ENCODE peak calls at places on chromosomes 11 and 22, in five cellular contexts. One of them, this sample, is unnamed.

GRCh38 chr22:50225200-50225969 is 19.4 kb downstream of the TUBGCP6 start:
- DNase-seq in sigmoid colon: peak; percentile 62
- DNase-seq in tibial nerve: no peak
- DNase-seq in HepG2: peak; percentile 44
- DNase-seq in suprapubic skin: no peak
- DNase-seq in this sample: no peak

GRCh38 chr11:3627291-3627690 is 14.5 kb downstream of the ART5 start:
- DNase-seq in sigmoid colon: no peak
- DNase-seq in tibial nerve: no peak
- DNase-seq in HepG2: no peak
- DNase-seq in suprapubic skin: no peak
- DNase-seq in this sample: no peak

GRCh38 chr11:120715239-120715638 is 203.7 kb downstream of the GRIK4 start:
- DNase-seq in sigmoid colon: no peak
- DNase-seq in tibial nerve: no peak
- DNase-seq in HepG2: peak; percentile 15
- DNase-seq in suprapubic skin: no peak
- DNase-seq in this sample: no peak

GRCh38 chr11:74909363-74909762 is 39.5 kb downstream of the XRRA1 start:
- DNase-seq in sigmoid colon: no peak
- DNase-seq in tibial nerve: no peak
- DNase-seq in HepG2: no peak
- DNase-seq in suprapubic skin: no peak
- DNase-seq in this sample: no peak

GRCh38 chr11:118791015-118791960 is at the start of gene DDX6:
- DNase-seq in sigmoid colon: peak; percentile 96
- DNase-seq in tibial nerve: peak; percentile 87
- DNase-seq in HepG2: peak; percentile 67
- DNase-seq in suprapubic skin: peak; percentile 96
- DNase-seq in this sample: peak; percentile 93

GRCh38 chr11:94486068-94486467 is 7.6 kb downstream of the MRE11 start:
- DNase-seq in sigmoid colon: no peak
- DNase-seq in tibial nerve: no peak
- DNase-seq in HepG2: no peak
- DNase-seq in suprapubic skin: no peak
- DNase-seq in this sample: no peak

GRCh38 chr11:32210601-32211000 is 119.7 kb downstream of the RCN1 start:
- DNase-seq in sigmoid colon: no peak
- DNase-seq in tibial nerve: no peak
- DNase-seq in HepG2: no peak
- DNase-seq in suprapubic skin: no peak
- DNase-seq in this sample: no peak

GRCh38 chr22:31055322-31056159 is 25.6 kb upstream of the SMTN start:
- DNase-seq in sigmoid colon: peak; percentile 99
- DNase-seq in tibial nerve: peak; percentile 77
- DNase-seq in HepG2: peak; percentile 98
- DNase-seq in suprapubic skin: peak; percentile 92
- DNase-seq in this sample: peak; percentile 94

GRCh38 chr11:87298155-87298554 is 260.4 kb downstream of the TMEM135 start:
- DNase-seq in sigmoid colon: no peak
- DNase-seq in tibial nerve: no peak
- DNase-seq in HepG2: no peak
- DNase-seq in suprapubic skin: no peak
- DNase-seq in this sample: no peak

GRCh38 chr22:50470491-50470890 is 4.3 kb downstream of the SBF1 start:
- DNase-seq in sigmoid colon: no peak
- DNase-seq in tibial nerve: no peak
- DNase-seq in HepG2: no peak
- DNase-seq in suprapubic skin: no peak
- DNase-seq in this sample: no peak

GRCh38 chr22:28899199-28899853 is 16.0 kb downstream of the ZNRF3 start:
- DNase-seq in sigmoid colon: peak; percentile 46
- DNase-seq in tibial nerve: no peak
- DNase-seq in HepG2: no peak
- DNase-seq in suprapubic skin: peak; percentile 40
- DNase-seq in this sample: no peak

GRCh38 chr11:78916759-78917158 is 342.1 kb upstream of the NARS2 start:
- DNase-seq in sigmoid colon: no peak
- DNase-seq in tibial nerve: no peak
- DNase-seq in HepG2: no peak
- DNase-seq in suprapubic skin: no peak
- DNase-seq in this sample: no peak

GRCh38 chr22:47172771-47173534 is 410.5 kb downstream of the TBC1D22A start:
- DNase-seq in sigmoid colon: peak; percentile 46
- DNase-seq in tibial nerve: peak; percentile 9
- DNase-seq in HepG2: no peak
- DNase-seq in suprapubic skin: peak; percentile 48
- DNase-seq in this sample: no peak

GRCh38 chr11:76902121-76903014 is 41.6 kb downstream of the ACER3 start:
- DNase-seq in sigmoid colon: no peak
- DNase-seq in tibial nerve: no peak
- DNase-seq in HepG2: no peak
- DNase-seq in suprapubic skin: no peak
- DNase-seq in this sample: no peak

GRCh38 chr11:104146421-104146820 is 17.5 kb downstream of the PDGFD start:
- DNase-seq in sigmoid colon: no peak
- DNase-seq in tibial nerve: no peak
- DNase-seq in HepG2: no peak
- DNase-seq in suprapubic skin: no peak
- DNase-seq in this sample: no peak

GRCh38 chr22:45001653-45002052 is 8.2 kb downstream of the PHF21B start:
- DNase-seq in sigmoid colon: no peak
- DNase-seq in tibial nerve: no peak
- DNase-seq in HepG2: no peak
- DNase-seq in suprapubic skin: no peak
- DNase-seq in this sample: no peak

GRCh38 chr11:61694971-61695706 is 14.9 kb downstream of the DAGLA start:
- DNase-seq in sigmoid colon: peak; percentile 92
- DNase-seq in tibial nerve: peak; percentile 19
- DNase-seq in HepG2: peak; percentile 44
- DNase-seq in suprapubic skin: no peak
- DNase-seq in this sample: peak; percentile 81

GRCh38 chr11:10701982-10702381 is 8.4 kb upstream of the IRAG1 start:
- DNase-seq in sigmoid colon: no peak
- DNase-seq in tibial nerve: no peak
- DNase-seq in HepG2: no peak
- DNase-seq in suprapubic skin: no peak
- DNase-seq in this sample: no peak

GRCh38 chr11:133956650-133957633 is at the start of gene IGSF9B:
- DNase-seq in sigmoid colon: peak; percentile 94
- DNase-seq in tibial nerve: peak; percentile 71
- DNase-seq in HepG2: no peak
- DNase-seq in suprapubic skin: peak; percentile 81
- DNase-seq in this sample: peak; percentile 89

GRCh38 chr22:23213031-23213555 is 32.8 kb downstream of the BCR start:
- DNase-seq in sigmoid colon: no peak
- DNase-seq in tibial nerve: no peak
- DNase-seq in HepG2: no peak
- DNase-seq in suprapubic skin: no peak
- DNase-seq in this sample: no peak

GRCh38 chr11:5277807-5278206 is 8.1 kb upstream of the HBE1 start:
- DNase-seq in sigmoid colon: no peak
- DNase-seq in tibial nerve: no peak
- DNase-seq in HepG2: no peak
- DNase-seq in suprapubic skin: no peak
- DNase-seq in this sample: no peak

GRCh38 chr22:20864186-20864908 is 5.5 kb downstream of the SNAP29 start:
- DNase-seq in sigmoid colon: no peak
- DNase-seq in tibial nerve: no peak
- DNase-seq in HepG2: no peak
- DNase-seq in suprapubic skin: no peak
- DNase-seq in this sample: no peak

GRCh38 chr11:29343465-29344333 is 673.1 kb downstream of the KCNA4 start:
- DNase-seq in sigmoid colon: no peak
- DNase-seq in tibial nerve: peak; percentile 15
- DNase-seq in HepG2: peak; percentile 28
- DNase-seq in suprapubic skin: no peak
- DNase-seq in this sample: peak; percentile 62

GRCh38 chr22:46068176-46068907 is 82.0 kb upstream of the PPARA start:
- DNase-seq in sigmoid colon: no peak
- DNase-seq in tibial nerve: no peak
- DNase-seq in HepG2: no peak
- DNase-seq in suprapubic skin: no peak
- DNase-seq in this sample: no peak

GRCh38 chr22:40199223-40199622 is 21.5 kb downstream of the TNRC6B start:
- DNase-seq in sigmoid colon: no peak
- DNase-seq in tibial nerve: no peak
- DNase-seq in HepG2: no peak
- DNase-seq in suprapubic skin: peak; percentile 2
- DNase-seq in this sample: no peak

GRCh38 chr11:17633279-17633986 is 85.9 kb upstream of the MYOD1 start:
- DNase-seq in sigmoid colon: no peak
- DNase-seq in tibial nerve: no peak
- DNase-seq in HepG2: no peak
- DNase-seq in suprapubic skin: peak; percentile 55
- DNase-seq in this sample: no peak

GRCh38 chr22:48921411-48921903 is 906.2 kb downstream of the BRD1 start:
- DNase-seq in sigmoid colon: peak; percentile 63
- DNase-seq in tibial nerve: no peak
- DNase-seq in HepG2: no peak
- DNase-seq in suprapubic skin: peak; percentile 14
- DNase-seq in this sample: peak; percentile 23

GRCh38 chr11:44110231-44110679 is 14.8 kb downstream of the EXT2 start:
- DNase-seq in sigmoid colon: no peak
- DNase-seq in tibial nerve: peak; percentile 23
- DNase-seq in HepG2: peak; percentile 47
- DNase-seq in suprapubic skin: no peak
- DNase-seq in this sample: peak; percentile 46

GRCh38 chr11:28836285-28837081 is 728.3 kb downstream of the METTL15 start:
- DNase-seq in sigmoid colon: no peak
- DNase-seq in tibial nerve: no peak
- DNase-seq in HepG2: peak; percentile 90
- DNase-seq in suprapubic skin: no peak
- DNase-seq in this sample: no peak

GRCh38 chr11:73157141-73158010 is 15.3 kb upstream of the FCHSD2 start:
- DNase-seq in sigmoid colon: peak; percentile 62
- DNase-seq in tibial nerve: no peak
- DNase-seq in HepG2: peak; percentile 59
- DNase-seq in suprapubic skin: no peak
- DNase-seq in this sample: no peak

DNA sequence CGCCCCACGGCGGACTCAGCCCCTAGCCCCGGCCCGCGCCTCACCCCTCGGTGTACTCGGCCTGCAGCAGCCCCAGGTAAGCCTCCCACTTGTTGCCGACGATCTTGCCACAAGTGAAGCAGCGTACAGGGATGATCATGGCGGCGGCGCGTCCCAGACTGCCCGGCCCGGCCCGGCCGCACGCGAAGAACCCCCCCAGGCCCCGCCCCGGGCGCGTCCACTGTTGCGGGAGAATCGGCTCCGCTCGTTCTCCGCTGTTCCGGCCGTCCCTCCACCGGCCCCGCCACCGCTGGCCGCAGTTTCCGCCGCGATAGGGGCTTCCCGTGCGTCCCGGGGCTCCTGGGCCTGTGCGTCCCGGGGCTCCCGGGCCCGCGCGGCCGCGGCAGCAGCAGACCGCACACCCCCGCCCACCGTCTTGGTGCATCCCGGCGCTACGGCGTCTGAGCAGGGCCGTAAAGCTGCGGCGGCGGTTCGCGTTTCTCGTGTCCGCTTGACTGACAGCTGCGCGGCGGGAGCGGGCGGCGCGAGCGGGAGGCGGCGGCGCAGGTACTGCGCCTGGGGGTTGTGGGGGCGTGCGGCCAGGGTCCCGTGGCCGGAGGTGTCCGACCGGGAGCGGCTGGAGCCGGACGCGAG is at the start of the genes POLR2L and TSPAN4:
- DNase-seq in sigmoid colon: peak; percentile 96
- DNase-seq in tibial nerve: peak; percentile 77
- DNase-seq in HepG2: peak; percentile 78
- DNase-seq in suprapubic skin: peak; percentile 95
- DNase-seq in this sample: peak; percentile 91
- TF ChIP-seq EP300 in sigmoid colon: no peak
- TF ChIP-seq EP300 in tibial nerve: no peak
- TF ChIP-seq EP300 in HepG2: no peak
- TF ChIP-seq EP300 in suprapubic skin: no peak
- TF ChIP-seq EP300 in this sample: no peak

GRCh38 chr11:14546672-14547071 is 26.5 kb upstream of the PSMA1 start:
- DNase-seq in sigmoid colon: no peak
- DNase-seq in tibial nerve: no peak
- DNase-seq in HepG2: no peak
- DNase-seq in suprapubic skin: no peak
- DNase-seq in this sample: no peak
- TF ChIP-seq CTCF in sigmoid colon: no peak
- TF ChIP-seq CTCF in tibial nerve: no peak
- TF ChIP-seq CTCF in HepG2: no peak
- TF ChIP-seq CTCF in suprapubic skin: no peak
- TF ChIP-seq CTCF in this sample: no peak

DNA sequence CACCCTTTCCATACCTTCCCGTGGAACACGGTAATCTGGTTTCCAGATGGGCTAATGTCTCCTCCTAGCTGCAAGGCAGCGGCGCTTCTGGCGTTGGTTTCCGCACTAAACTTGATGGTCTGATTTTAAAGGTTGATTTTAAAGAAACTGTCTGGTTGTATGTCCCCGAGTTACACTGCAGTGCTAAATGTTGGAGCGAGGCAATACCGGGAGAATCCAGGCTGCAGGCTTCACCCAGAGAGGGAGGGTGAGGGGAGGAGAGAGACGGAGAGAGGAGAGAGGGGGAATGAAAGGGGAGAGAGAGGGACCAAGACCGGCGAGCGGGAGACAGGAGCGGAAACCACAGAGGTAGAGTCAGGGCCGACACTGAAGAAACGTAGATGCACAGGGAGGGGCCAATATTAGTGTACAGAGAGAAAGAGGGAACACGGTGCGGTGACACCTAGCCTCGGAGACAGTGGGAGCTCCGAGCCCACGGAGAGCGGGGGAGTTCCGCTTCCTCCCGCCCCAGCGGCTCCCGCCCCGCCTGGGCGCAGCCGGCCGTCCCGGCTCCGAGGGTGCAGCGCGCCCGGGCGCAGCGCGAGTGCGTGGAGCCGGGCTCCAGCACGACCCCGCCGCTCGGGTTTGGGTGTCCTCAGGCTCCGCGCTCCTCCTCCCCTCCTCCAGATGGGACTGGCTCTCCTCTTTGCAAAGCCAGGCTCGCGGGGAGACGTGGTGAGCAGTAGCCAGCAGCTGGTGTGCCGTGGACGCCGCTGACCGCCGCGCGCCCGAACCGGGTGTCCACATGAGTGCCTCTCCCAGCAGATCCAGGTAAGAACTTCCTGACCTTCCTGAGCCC is 71.9 kb upstream of the GRAMD1B start:
- DNase-seq in sigmoid colon: no peak
- DNase-seq in tibial nerve: no peak
- DNase-seq in HepG2: no peak
- DNase-seq in suprapubic skin: no peak
- DNase-seq in this sample: no peak
- H3K4me3 ChIP-seq in sigmoid colon: peak overlapping the region; percentile 48
- H3K4me3 ChIP-seq in tibial nerve: no peak overlapping the region
- H3K4me3 ChIP-seq in HepG2: no peak overlapping the region
- H3K4me3 ChIP-seq in suprapubic skin: peak overlapping the region; percentile 42
- H3K4me3 ChIP-seq in this sample: peak overlapping the region; percentile 43

DNA sequence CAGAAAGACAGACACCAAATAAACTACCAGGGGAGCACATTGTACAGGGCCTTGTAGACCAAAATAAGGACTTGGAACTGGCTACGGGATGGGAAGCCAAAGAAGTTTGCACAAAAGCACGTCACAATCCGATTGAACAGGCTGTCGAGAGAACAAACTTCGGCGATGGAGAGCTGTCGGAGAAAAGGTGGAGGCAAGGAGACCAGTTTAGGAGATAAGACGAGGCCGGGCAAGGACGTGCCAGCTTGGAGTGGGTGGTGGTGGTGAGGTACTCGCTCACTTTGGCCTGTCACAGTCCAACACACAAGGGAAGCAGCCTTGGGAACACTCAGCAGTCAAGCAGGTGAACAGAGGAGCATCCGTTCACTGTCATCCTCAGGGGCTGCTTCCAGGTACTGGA is 19.0 kb downstream of the APOL5 start:
- DNase-seq in sigmoid colon: no peak
- DNase-seq in tibial nerve: no peak
- DNase-seq in HepG2: no peak
- DNase-seq in suprapubic skin: no peak
- DNase-seq in this sample: no peak
- TF ChIP-seq EP300 in sigmoid colon: no peak
- TF ChIP-seq EP300 in tibial nerve: no peak
- TF ChIP-seq EP300 in HepG2: no peak
- TF ChIP-seq EP300 in suprapubic skin: no peak
- TF ChIP-seq EP300 in this sample: no peak